ENCODE peak calls at places on chromosomes 6 and 20, in eight cellular contexts. W is psoas muscle, L is B cell, C is fibroblast of mammary gland, B is GM20000, I is AG09319, R is HL-60, A is endothelial cell. H is an unnamed sample.

GRCh38 chr20:49484180-49485140 is 2.0 kb upstream of the KCNB1 start:
- DNase-seq in R (peak), A (peak), B (peak), W (peak), I (peak), L (peak), C (peak), H (peak)

GRCh38 chr20:2357114-2357513 is 23.6 kb upstream of the TGM6 start:
- DNase-seq in I (no peak), A (no peak), R (no peak), L (no peak), C (no peak), W (no peak), B (no peak), H (no peak)

GRCh38 chr6:47524136-47524840 is 46.7 kb downstream of the CD2AP start:
- DNase-seq in W (no peak), I (no peak), A (no peak), L (no peak), R (no peak), B (no peak), C (no peak), H (no peak)

GRCh38 chr6:142879076-142879475 is 65.9 kb downstream of the HIVEP2 start:
- DNase-seq in W (no peak), R (no peak), I (no peak), B (no peak), L (no peak), A (no peak), C (no peak), H (no peak)

GRCh38 chr6:15662246-15663056 is at the start of gene DTNBP1:
- DNase-seq in R (peak), B (peak), I (no peak), L (peak), C (peak), W (peak), A (peak), H (peak)

GRCh38 chr6:35737413-35738211 is 780 bp downstream of the ARMC12 start:
- DNase-seq in B (peak), A (no peak), C (peak), I (peak), R (peak), L (peak), W (no peak), H (no peak)

GRCh38 chr6:15926256-15926655 is 202.6 kb upstream of the MYLIP start:
- DNase-seq in W (no peak), L (no peak), I (no peak), B (no peak), A (no peak), C (no peak), R (peak), H (no peak)

GRCh38 chr20:18566892-18567738 is at the start of gene SMIM26:
- DNase-seq in R (peak), L (peak), W (peak), I (peak), B (peak), C (peak), A (peak), H (peak)

GRCh38 chr6:27836080-27836782 is 76.0 kb downstream of the OR2B2 start:
- DNase-seq in A (no peak), W (no peak), I (no peak), R (no peak), C (no peak), L (no peak), B (no peak), H (no peak)

GRCh38 chr6:18147160-18147559 is 7.7 kb downstream of the TPMT start:
- DNase-seq in W (no peak), A (no peak), R (no peak), B (no peak), I (no peak), L (no peak), C (peak), H (no peak)

GRCh38 chr20:43940518-43941225 is 26.0 kb downstream of the TOX2 start:
- DNase-seq in R (no peak), B (no peak), C (no peak), I (no peak), A (no peak), W (no peak), L (no peak), H (no peak)

GRCh38 chr6:167349816-167350215 is 24.9 kb downstream of the TTLL2 start:
- DNase-seq in R (no peak), W (no peak), B (no peak), C (no peak), A (no peak), I (no peak), L (no peak), H (no peak)

GRCh38 chr6:62971976-62972658 is 239.2 kb upstream of the FKBP1C start:
- DNase-seq in L (no peak), C (no peak), I (no peak), B (no peak), R (no peak), A (no peak), W (no peak), H (no peak)

GRCh38 chr20:25314497-25315417 is 66.9 kb downstream of the PYGB start:
- DNase-seq in W (no peak), A (no peak), C (no peak), L (no peak), B (no peak), R (no peak), I (no peak), H (no peak)

GRCh38 chr6:116595247-116595646 is 21.0 kb upstream of the RSPH4A start:
- DNase-seq in I (no peak), W (no peak), A (no peak), B (no peak), R (no peak), C (no peak), L (no peak), H (no peak)

GRCh38 chr6:135102191-135102590 is 47.6 kb upstream of the HBS1L start:
- DNase-seq in R (no peak), L (no peak), A (no peak), I (no peak), W (no peak), C (no peak), B (no peak), H (no peak)

GRCh38 chr6:162124710-162125435 is 602.7 kb downstream of the PRKN start:
- DNase-seq in I (no peak), C (no peak), W (no peak), A (no peak), R (no peak), B (no peak), L (no peak), H (no peak)

GRCh38 chr20:2780948-2781347 is 19.5 kb downstream of the CPXM1 start:
- DNase-seq in R (no peak), L (no peak), W (no peak), I (no peak), A (no peak), B (no peak), C (no peak), H (no peak)

GRCh38 chr20:24948939-24949679 is at the start of gene CST7:
- DNase-seq in R (peak), A (no peak), L (no peak), C (no peak), I (no peak), B (peak), W (peak), H (peak)

GRCh38 chr6:31559958-31560696 is 12.0 kb upstream of the LTA start:
- DNase-seq in I (no peak), B (peak), A (peak), L (no peak), R (peak), C (peak), W (peak), H (peak)

GRCh38 chr6:22251331-22251730 is 45.5 kb downstream of the PRL start:
- DNase-seq in A (no peak), I (no peak), C (peak), R (no peak), L (no peak), B (no peak), W (no peak), H (no peak)

GRCh38 chr20:42652261-42652660 is 537.4 kb downstream of the PTPRT start:
- DNase-seq in I (no peak), W (no peak), L (no peak), B (no peak), R (no peak), C (no peak), A (no peak), H (no peak)

GRCh38 chr6:37582309-37582708 is 82.6 kb upstream of the CCDC167 start:
- DNase-seq in C (no peak), W (no peak), A (no peak), B (no peak), I (no peak), R (no peak), L (no peak), H (no peak)

GRCh38 chr6:155381856-155382690 is 67.8 kb upstream of the TFB1M start:
- DNase-seq in L (no peak), B (no peak), R (no peak), A (no peak), C (peak), W (no peak), I (peak), H (no peak)

GRCh38 chr20:19211661-19212523 is 550 bp upstream of the SLC24A3 start:
- DNase-seq in I (no peak), L (peak), A (peak), W (peak), C (no peak), B (peak), R (no peak), H (no peak)

GRCh38 chr20:9359561-9360308 is 154.7 kb upstream of the LAMP5 start:
- DNase-seq in B (no peak), L (no peak), R (peak), C (peak), I (peak), A (peak), W (no peak), H (no peak)

GRCh38 chr6:3252369-3252768 is 6.4 kb upstream of the PSMG4 start:
- DNase-seq in L (no peak), B (no peak), R (no peak), A (no peak), I (no peak), C (peak), W (no peak), H (no peak)

GRCh38 chr6:53605543-53606235 is 59.9 kb downstream of the KLHL31 start:
- DNase-seq in B (no peak), R (no peak), L (no peak), I (no peak), C (no peak), A (no peak), W (no peak), H (no peak)

GRCh38 chr6:147504848-147505247 is 3.6 kb upstream of the SAMD5 start:
- DNase-seq in L (no peak), B (no peak), A (no peak), I (no peak), R (no peak), C (no peak), W (no peak), H (no peak)

GRCh38 chr6:85498596-85499258 is 48.8 kb downstream of the NT5E start:
- DNase-seq in W (no peak), A (no peak), R (peak), B (no peak), I (no peak), C (peak), L (no peak), H (no peak)

GRCh38 chr20:31719644-31720485 is 2.8 kb downstream of the BCL2L1 start:
- DNase-seq in W (no peak), R (no peak), C (no peak), A (no peak), B (no peak), L (no peak), I (no peak), H (no peak)

GRCh38 chr20:31721408-31722332 is 998 bp downstream of the BCL2L1 start:
- DNase-seq in W (peak), B (no peak), L (no peak), C (no peak), R (no peak), I (no peak), A (no peak), H (no peak)

GRCh38 chr20:31718952-31719643 is 3.6 kb downstream of the BCL2L1 start:
- DNase-seq in C (no peak), W (no peak), A (no peak), B (no peak), I (no peak), L (no peak), R (no peak), H (no peak)

GRCh38 chr20:31722388-31723281 is at the start of gene BCL2L1:
- DNase-seq in R (peak), C (peak), L (peak), B (peak), A (peak), I (peak), W (peak), H (peak)

DNA sequence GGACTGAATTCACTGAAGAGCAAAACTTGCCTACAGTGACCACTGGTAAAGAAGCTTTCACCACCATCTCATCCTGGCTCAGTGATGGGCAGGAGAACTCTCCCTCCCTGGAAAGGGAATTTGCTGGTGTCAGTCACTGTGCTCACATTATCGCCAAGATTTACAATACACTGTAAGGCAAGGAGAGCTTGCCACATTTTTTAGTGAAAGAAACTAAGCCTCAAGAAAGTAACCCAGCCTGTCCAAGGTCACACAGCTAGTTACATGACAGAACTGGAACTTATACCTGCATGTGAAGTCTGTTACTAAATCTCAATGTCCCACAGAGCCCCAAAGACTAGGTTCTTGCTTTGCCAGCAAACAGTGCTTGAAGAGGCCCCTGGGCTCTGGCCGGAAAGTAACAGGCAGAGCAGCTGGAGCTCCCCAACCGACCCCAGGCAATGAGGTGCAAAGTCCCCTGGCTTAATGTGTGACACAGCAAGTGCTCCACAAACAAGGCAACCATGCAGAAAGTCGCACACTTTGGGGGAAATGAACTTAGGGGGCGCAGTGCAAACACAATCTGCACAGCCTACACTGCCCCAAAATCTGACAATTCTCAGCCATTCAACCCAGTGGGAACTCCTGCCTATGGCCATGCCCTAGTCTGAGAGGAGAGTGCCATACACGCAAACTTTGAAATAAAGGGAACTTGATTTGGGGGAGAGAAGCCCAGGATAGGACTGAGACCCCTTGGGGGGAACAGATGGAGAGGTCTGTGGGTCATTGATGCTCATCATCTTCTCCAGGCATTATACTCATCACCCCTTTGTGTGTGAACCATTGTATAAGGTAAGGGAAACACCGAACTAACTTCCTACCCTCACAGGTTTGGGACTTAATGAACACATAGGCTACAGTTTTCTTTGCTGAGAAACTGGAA is 1.9 kb downstream of the BCL2L1 start:
- DNase-seq in A (no peak), R (no peak), W (no peak), C (no peak), I (no peak), B (peak), L (no peak), H (peak)
- TF ChIP-seq CTCF in A (no peak), R (no peak), W (no peak), C (no peak), I (no peak), B (peak), L (peak), H (peak)

GRCh38 chr20:35539756-35540212 is 2.1 kb upstream of the ERGIC3 start:
- DNase-seq in I (no peak), A (peak), B (peak), R (no peak), L (peak), W (peak), C (no peak), H (peak)

GRCh38 chr20:35544436-35544835 is 2.6 kb downstream of the ERGIC3 start:
- DNase-seq in A (no peak), L (no peak), B (no peak), I (no peak), W (peak), C (no peak), R (no peak), H (no peak)

GRCh38 chr20:35542990-35543389 is 1.1 kb downstream of the ERGIC3 start:
- DNase-seq in C (no peak), I (no peak), R (no peak), L (peak), B (no peak), W (no peak), A (no peak), H (no peak)

GRCh38 chr20:35541118-35541782 is 628 bp upstream of the ERGIC3 start:
- DNase-seq in W (no peak), R (no peak), I (no peak), B (no peak), L (peak), A (no peak), C (no peak), H (no peak)

GRCh38 chr20:35541783-35542662 is at the start of gene ERGIC3:
- DNase-seq in A (peak), C (peak), R (peak), B (peak), L (peak), W (peak), I (peak), H (peak)
- TF ChIP-seq CTCF in A (no peak), C (no peak), R (no peak), B (no peak), L (no peak), W (no peak), I (no peak), H (no peak)

DNA sequence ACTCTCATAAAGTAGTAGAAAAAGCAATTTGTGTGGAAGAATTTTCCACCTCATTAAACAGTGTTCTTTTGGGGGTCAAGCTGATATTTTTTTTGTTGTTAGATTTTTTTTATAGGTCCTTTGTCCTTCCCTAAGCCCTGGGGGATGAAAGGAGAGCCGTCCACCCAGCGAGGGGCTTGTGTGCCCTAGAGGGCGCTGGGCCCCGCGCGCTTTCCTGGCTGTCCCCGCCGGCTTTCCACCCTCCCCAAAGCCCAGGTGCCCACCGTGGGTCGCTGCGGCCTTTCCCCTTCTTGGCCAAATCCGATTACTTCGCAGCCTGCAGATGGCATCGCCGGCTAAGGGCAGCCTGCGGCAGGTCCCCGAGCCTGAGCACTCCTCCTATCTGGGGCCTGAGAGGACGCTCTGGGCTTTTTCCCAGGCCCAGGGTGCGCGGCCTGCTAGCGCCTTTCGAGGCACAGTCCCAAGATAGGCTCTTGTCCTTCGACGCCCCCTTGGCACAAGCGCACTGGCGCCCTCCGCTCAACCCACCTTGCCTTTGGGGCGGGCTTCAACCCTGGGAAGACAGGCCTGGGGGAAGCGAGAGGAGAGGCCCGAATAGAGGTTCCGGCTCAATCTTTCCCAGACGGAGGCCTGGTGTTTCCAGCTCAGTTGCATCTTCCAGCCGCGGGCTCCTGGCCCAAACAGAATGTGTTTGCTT is 33.6 kb downstream of the TFAP2A start:
- DNase-seq in R (peak), B (no peak), A (no peak), L (no peak), C (no peak), I (no peak), W (no peak), H (no peak)
- TF ChIP-seq CTCF in R (no peak), B (peak), A (no peak), L (no peak), C (no peak), I (no peak), W (no peak), H (no peak)

GRCh38 chr6:56459030-56459805 is 183.5 kb downstream of the DST start:
- DNase-seq in B (no peak), C (peak), I (no peak), W (no peak), R (no peak), A (no peak), L (no peak), H (no peak)
- TF ChIP-seq CTCF in B (no peak), C (no peak), I (no peak), W (no peak), R (no peak), A (no peak), L (no peak), H (no peak)

DNA sequence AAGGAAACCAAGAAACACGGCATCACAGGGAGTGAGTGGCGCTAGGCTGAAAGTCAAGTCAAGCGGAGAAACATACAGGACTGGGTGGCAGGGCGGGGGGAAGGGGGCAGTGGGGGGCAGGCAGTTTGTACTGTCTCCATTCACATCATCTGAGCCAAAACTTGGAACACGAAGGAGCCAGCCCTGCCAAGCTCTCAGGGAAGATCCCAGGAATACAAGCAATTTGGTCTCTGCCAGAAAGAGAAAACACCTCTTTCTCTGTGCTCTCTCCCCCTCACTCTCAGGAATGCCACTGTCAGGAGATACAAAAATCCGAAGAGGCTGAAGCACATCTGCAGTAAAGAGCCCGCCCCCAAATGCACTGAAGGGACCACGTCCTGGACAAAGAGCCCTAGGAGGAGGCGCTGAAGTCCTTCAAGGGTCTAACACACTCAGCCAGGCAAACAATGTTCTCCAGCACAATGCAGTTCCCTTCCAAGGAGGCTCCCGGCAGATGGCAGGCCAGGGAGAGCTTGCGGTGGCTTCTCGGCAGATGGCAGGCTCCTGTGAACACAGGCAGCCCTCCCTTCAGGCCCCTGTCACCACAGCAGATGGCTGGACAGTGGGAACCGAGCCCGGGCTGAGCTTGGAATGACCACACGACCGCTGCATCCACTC is 90.0 kb downstream of the ATP9A start:
- DNase-seq in B (no peak), R (no peak), L (no peak), I (no peak), C (no peak), A (peak), W (peak), H (no peak)
- TF ChIP-seq CTCF in B (no peak), R (no peak), L (no peak), I (peak), C (no peak), A (no peak), W (no peak), H (no peak)

GRCh38 chr20:41540459-41540858 is 77.7 kb downstream of the CHD6 start:
- DNase-seq in R (no peak), L (no peak), A (no peak), B (no peak), C (no peak), I (no peak), W (no peak), H (no peak)
- TF ChIP-seq CTCF in R (no peak), L (no peak), A (no peak), B (no peak), C (no peak), I (no peak), W (no peak), H (no peak)

GRCh38 chr6:95185874-95186273 is 391.5 kb upstream of the MANEA start:
- DNase-seq in B (no peak), R (no peak), L (no peak), I (no peak), W (no peak), C (no peak), A (no peak), H (no peak)
- TF ChIP-seq CTCF in B (no peak), R (no peak), L (no peak), I (no peak), W (no peak), C (no peak), A (no peak), H (no peak)

H was measured in natural killer cell.